ENCODE peak calls at places on chromosomes 6 and 20, in four cellular contexts. P is stimulated activated naive CD8-positive, alpha-beta T cell treated with anti-CD3 and anti-CD28 coated beads, Interleukin-15, Interleukin-2, amounts not matched to agents 100 U/mL and 50 U/mL, for 24 hours; Q is GM12892; N is body of pancreas. S is an unnamed sample.

GRCh38 chr6:6825986-6826901 is 237.7 kb downstream of the LY86 start:
- DNase-seq in P (no peak), Q (peak), N (peak), S (peak)

GRCh38 chr6:100176321-100176950 is 182.4 kb upstream of the MCHR2 start:
- DNase-seq in P (no peak), Q (no peak), N (peak), S (peak)

GRCh38 chr6:131950767-131951575 is at the start of gene CCN2:
- DNase-seq in P (peak), Q (peak), N (peak), S (peak)

GRCh38 chr6:39453956-39454524 is 131.5 kb upstream of the KCNK16 start:
- DNase-seq in P (no peak), Q (no peak), N (no peak), S (no peak)

GRCh38 chr6:3280866-3281465 is 22.2 kb downstream of the PSMG4 start:
- DNase-seq in P (no peak), Q (no peak), N (no peak), S (peak)

GRCh38 chr6:97322226-97322625 is 39.2 kb upstream of the MMS22L start:
- DNase-seq in P (no peak), Q (no peak), N (no peak), S (no peak)

GRCh38 chr6:157099912-157100593 is 223.3 kb downstream of the TMEM242 start:
- DNase-seq in P (peak), Q (peak), N (no peak), S (no peak)

GRCh38 chr6:83051386-83052172 is 14.1 kb downstream of the UBE3D start:
- DNase-seq in P (no peak), Q (no peak), N (no peak), S (peak)

GRCh38 chr6:169141706-169142705 is 111.6 kb downstream of the THBS2 start:
- DNase-seq in P (no peak), Q (no peak), N (no peak), S (no peak)

GRCh38 chr20:17959257-17959627 is 9.4 kb downstream of the SNX5 start:
- DNase-seq in P (no peak), Q (no peak), N (no peak), S (no peak)

GRCh38 chr20:53413188-53413631 is 180.4 kb downstream of the ZNF217 start:
- DNase-seq in P (peak), Q (peak), N (peak), S (peak)

GRCh38 chr6:56840467-56841371 is 114.2 kb upstream of the BEND6 start:
- DNase-seq in P (no peak), Q (no peak), N (no peak), S (peak)

GRCh38 chr6:157748839-157749571 is 74.0 kb upstream of the SNX9 start:
- DNase-seq in P (no peak), Q (no peak), N (no peak), S (peak)

S was measured in dermis microvascular lymphatic vessel endothelial cell.